ENCODE peak calls at places on chromosomes 12 and 14, in four cellular contexts. S is HepG2, C is H1, J is endothelial cell of umbilical vein. A is an unnamed sample.

GRCh38 chr14:65164825-65165135 is 62.5 kb upstream of the MAX start:
- DNase-seq in J (no peak), C (no peak), S (peak), A (no peak)

GRCh38 chr12:8709124-8709830 is 11.5 kb downstream of the RIMKLB start:
- DNase-seq in J (peak), C (no peak), S (no peak), A (no peak)

GRCh38 chr14:61355892-61356325 is 34.5 kb downstream of the PRKCH start:
- DNase-seq in C (peak), J (peak), S (peak), A (no peak)

GRCh38 chr14:51828017-51828797 is 32.2 kb upstream of the GNG2 start:
- DNase-seq in S (no peak), J (no peak), C (no peak), A (no peak)

GRCh38 chr12:66584673-66585072 is 94.2 kb downstream of the GRIP1 start:
- DNase-seq in C (no peak), S (no peak), J (no peak), A (no peak)

GRCh38 chr14:59278111-59278510 is 89.6 kb downstream of the DAAM1 start:
- DNase-seq in C (no peak), J (peak), S (peak), A (no peak)

GRCh38 chr14:29821665-29822429 is 105.8 kb downstream of the PRKD1 start:
- DNase-seq in S (no peak), C (no peak), J (no peak), A (no peak)

GRCh38 chr12:114655934-114656697 is 27.9 kb downstream of the TBX3 start:
- DNase-seq in C (no peak), J (peak), S (peak), A (no peak)

GRCh38 chr12:124761876-124762275 is 101.8 kb downstream of the SCARB1 start:
- DNase-seq in C (no peak), S (no peak), J (no peak), A (no peak)

GRCh38 chr14:31613188-31613587 is 52.0 kb downstream of the NUBPL start:
- DNase-seq in J (no peak), S (no peak), C (no peak), A (no peak)

GRCh38 chr12:47085815-47086252 is 6.1 kb upstream of the AMIGO2 start:
- DNase-seq in C (no peak), S (peak), J (peak), A (no peak)

GRCh38 chr12:130480887-130481286 is 143.2 kb downstream of the PIWIL1 start:
- DNase-seq in S (no peak), C (no peak), J (no peak), A (no peak)

GRCh38 chr12:112424126-112424525 is 5.4 kb downstream of the PTPN11 start:
- DNase-seq in C (no peak), S (no peak), J (no peak), A (no peak)

GRCh38 chr12:94239332-94239731 is 91.0 kb downstream of the PLXNC1 start:
- DNase-seq in S (no peak), J (no peak), C (no peak), A (no peak)

GRCh38 chr12:6769003-6769389 is 2.8 kb downstream of the PTMS start:
- DNase-seq in J (peak), S (no peak), C (no peak), A (no peak)

GRCh38 chr14:83940253-83940652 is 1589.7 kb upstream of the FLRT2 start:
- DNase-seq in C (no peak), S (no peak), J (peak), A (no peak)

GRCh38 chr12:77723308-77723707 is 107.4 kb upstream of the NAV3 start:
- DNase-seq in J (no peak), S (no peak), C (no peak), A (no peak)

GRCh38 chr14:55398679-55399078 is 13.0 kb downstream of the ATG14 start:
- DNase-seq in J (peak), C (no peak), S (no peak), A (no peak)

GRCh38 chr12:10618338-10618987 is 5.1 kb upstream of the MAGOHB start:
- DNase-seq in S (no peak), J (peak), C (no peak), A (no peak)

GRCh38 chr12:3236345-3237153 is 159.4 kb downstream of the TSPAN9 start:
- DNase-seq in C (no peak), J (peak), S (peak), A (no peak)

GRCh38 chr14:69014829-69015259 is 35.7 kb upstream of the ACTN1 start:
- DNase-seq in J (peak), S (no peak), C (no peak), A (no peak)

GRCh38 chr12:115004469-115005146 is 320.6 kb upstream of the TBX3 start:
- DNase-seq in C (no peak), S (no peak), J (no peak), A (no peak)

GRCh38 chr12:75081305-75081704 is 128.3 kb downstream of the KCNC2 start:
- DNase-seq in C (no peak), J (no peak), S (no peak), A (no peak)

GRCh38 chr14:99508896-99509629 is 27.9 kb downstream of the CCNK start:
- DNase-seq in J (no peak), S (no peak), C (no peak), A (no peak)

GRCh38 chr12:23640754-23641153 is 308.7 kb downstream of the SOX5 start:
- DNase-seq in C (peak), S (no peak), J (no peak), A (no peak)

GRCh38 chr12:13436696-13437391 is 240.3 kb downstream of the EMP1 start:
- DNase-seq in C (no peak), S (no peak), J (no peak), A (no peak)

GRCh38 chr12:6532051-6532926 is 2.0 kb upstream of the GAPDH start:
- DNase-seq in J (peak), C (no peak), S (peak), A (no peak)

GRCh38 chr14:36520601-36521525 is 831 bp upstream of the NKX2-1 start:
- DNase-seq in C (no peak), S (peak), J (peak), A (no peak)
- TF ChIP-seq EZH2 in C (peak), S (peak), J (peak), A (no peak)

GRCh38 chr14:104979758-104980591 is 1.8 kb upstream of the AHNAK2 start:
- DNase-seq in C (no peak), S (no peak), J (peak), A (no peak)
- TF ChIP-seq POLR2AphosphoS5 in C (no peak), S (no peak), J (no peak), A (no peak)

GRCh38 chr14:63641473-63642228 is at the start of gene WDR89:
- DNase-seq in J (peak), S (peak), C (peak), A (peak)

GRCh38 chr14:63647696-63648410 is 6.2 kb upstream of the WDR89 start:
- DNase-seq in S (no peak), J (no peak), C (no peak), A (no peak)

GRCh38 chr14:63642656-63643382 is 1.1 kb upstream of the WDR89 start:
- DNase-seq in C (no peak), J (no peak), S (no peak), A (no peak)

GRCh38 chr14:63644741-63645140 is 3.1 kb upstream of the WDR89 start:
- DNase-seq in C (no peak), S (no peak), J (no peak), A (no peak)

DNA sequence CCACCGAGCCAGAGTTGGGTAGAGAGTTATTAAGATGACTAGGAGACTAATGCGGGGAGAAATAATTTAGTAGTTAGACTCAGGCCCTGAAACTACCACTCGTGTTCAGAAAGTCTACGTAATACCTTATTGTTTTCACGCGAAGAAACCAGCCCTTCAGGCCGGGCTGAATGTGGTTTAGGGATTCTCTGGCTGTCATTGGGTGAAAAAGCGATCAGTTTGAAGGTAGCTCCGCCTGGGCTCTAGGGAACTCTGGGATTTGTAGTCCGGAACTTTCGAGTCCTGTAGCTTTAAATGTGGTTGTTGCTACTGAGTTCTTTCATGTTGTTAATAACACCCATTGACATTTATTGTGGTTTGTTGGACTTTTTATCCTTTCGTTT is 549 bp upstream of the WDR89 start:
- DNase-seq in S (peak), C (peak), J (peak), A (peak)
- H3K9ac ChIP-seq in S (peak), C (no peak), J (peak), A (peak)

DNA sequence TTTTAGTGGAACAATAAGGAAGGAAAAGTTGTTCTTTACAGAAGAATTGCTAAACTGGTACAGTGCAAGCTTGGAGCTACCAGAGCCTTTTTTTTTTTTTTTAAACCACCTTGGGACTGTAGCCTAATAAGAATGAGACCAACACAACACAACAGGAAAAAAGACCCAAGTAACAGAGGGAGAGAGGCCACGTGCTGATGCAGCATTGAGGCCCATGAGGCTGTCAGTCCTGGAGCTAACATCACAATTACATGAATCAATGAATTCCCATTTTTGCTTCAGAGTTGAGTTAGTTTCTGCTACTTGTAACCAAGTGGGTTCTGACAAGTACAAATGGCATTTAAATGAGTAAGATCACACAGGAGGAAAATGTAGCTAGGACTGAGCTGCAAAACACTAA is 149.0 kb upstream of the EEA1 start:
- DNase-seq in C (no peak), S (no peak), J (no peak), A (no peak)
- TF ChIP-seq EZH2 in C (no peak), S (no peak), J (no peak), A (no peak)

GRCh38 chr12:131774576-131774975 is 53.6 kb upstream of the MMP17 start:
- DNase-seq in C (no peak), S (no peak), J (no peak), A (no peak)

GRCh38 chr12:131775124-131775903 is 52.9 kb upstream of the MMP17 start:
- DNase-seq in S (no peak), J (no peak), C (no peak), A (no peak)

GRCh38 chr12:131770120-131770519 is 58.1 kb upstream of the MMP17 start:
- DNase-seq in S (no peak), C (no peak), J (no peak), A (no peak)

GRCh38 chr12:131775904-131776889 is 52.0 kb upstream of the MMP17 start:
- DNase-seq in S (no peak), J (no peak), C (no peak), A (no peak)

DNA sequence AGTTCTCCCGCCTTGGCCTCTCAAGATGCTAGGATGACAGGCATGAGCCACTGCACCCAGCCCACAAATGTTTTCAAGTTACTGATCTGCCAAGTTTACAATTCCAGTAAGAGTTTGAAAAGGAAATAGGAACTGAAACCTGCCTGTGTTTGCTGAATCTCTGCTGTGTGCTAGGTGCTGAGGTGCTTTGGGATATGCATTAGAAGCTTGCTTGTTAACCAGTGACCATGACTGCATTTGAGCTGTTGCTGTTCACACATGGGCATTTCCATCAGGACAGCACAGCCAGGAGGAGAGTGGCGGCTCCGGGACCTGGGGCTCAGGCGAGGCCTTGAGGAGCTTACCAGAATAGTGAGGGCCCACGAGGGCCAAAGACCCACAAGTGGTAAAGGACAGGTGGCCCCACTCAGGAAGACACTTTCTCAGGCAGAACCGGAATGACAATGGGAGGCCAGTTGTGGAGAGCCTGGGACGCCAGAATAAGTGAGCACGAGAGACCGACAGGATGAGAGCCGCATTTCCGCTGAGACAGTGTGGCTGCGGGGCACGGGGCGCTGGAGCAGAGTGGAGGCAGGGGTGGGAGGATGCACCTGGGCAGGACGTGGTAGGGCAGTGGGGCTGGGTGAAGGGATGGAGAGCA is 54.5 kb upstream of the MMP17 start:
- DNase-seq in C (no peak), S (no peak), J (no peak), A (no peak)
- TF ChIP-seq POLR2AphosphoS5 in C (no peak), S (no peak), J (no peak), A (no peak)

GRCh38 chr14:74964787-74965769 is 9.7 kb upstream of the PGF start:
- DNase-seq in C (no peak), S (no peak), J (peak), A (no peak)

GRCh38 chr14:74963178-74963704 is 7.8 kb upstream of the PGF start:
- DNase-seq in J (no peak), C (no peak), S (no peak), A (no peak)

GRCh38 chr14:74963705-74964271 is 8.4 kb upstream of the PGF start:
- DNase-seq in S (no peak), C (no peak), J (no peak), A (no peak)

GRCh38 chr14:74967618-74968017 is 12.2 kb upstream of the PGF start:
- DNase-seq in J (no peak), C (no peak), S (no peak), A (no peak)

DNA sequence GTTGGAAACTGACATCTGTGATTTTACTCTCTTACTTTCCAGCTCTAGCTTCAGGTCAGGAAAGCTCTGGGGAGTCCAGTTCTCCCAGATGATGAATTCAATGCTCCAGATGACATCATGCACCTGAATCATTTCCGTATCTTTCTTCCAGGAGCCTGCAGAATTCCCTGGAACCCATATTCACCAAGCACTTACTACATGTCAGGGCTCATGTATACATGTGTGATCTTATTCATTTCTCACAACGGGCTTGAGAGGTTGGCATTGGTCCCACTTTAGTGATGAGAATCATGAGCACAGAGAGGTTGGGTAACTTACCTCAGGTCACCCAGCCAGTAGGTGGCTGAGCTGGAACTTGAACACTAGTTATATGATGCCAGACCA is 10.4 kb upstream of the PGF start:
- DNase-seq in C (no peak), J (peak), S (no peak), A (no peak)
- H3K9ac ChIP-seq in C (no peak), J (peak), S (no peak), A (no peak)

A was measured in SK-N-MC.